ENCODE peak calls at places on chromosome 13, in ten cellular contexts. One of them, this sample, is unnamed.

GRCh38 chr13:33494596-33495214 is 209.2 kb upstream of the STARD13 start:
- DNase-seq in foreskin fibroblast: peak; percentile 85
- DNase-seq in A549: no peak
- DNase-seq in suprapubic skin: no peak
- DNase-seq in brain microvascular endothelial cell: peak; percentile 95
- DNase-seq in cardiac fibroblast: peak; percentile 97
- DNase-seq in coronary artery: no peak
- DNase-seq in BE2C: no peak
- DNase-seq in tibial artery: no peak
- DNase-seq in GM12865: no peak
- DNase-seq in this sample: no peak

GRCh38 chr13:64529874-64530485 is 2700.2 kb downstream of the PCDH9 start:
- DNase-seq in tibial artery: no peak
- DNase-seq in foreskin fibroblast: no peak
- DNase-seq in cardiac fibroblast: peak; percentile 48
- DNase-seq in suprapubic skin: no peak
- DNase-seq in GM12865: peak; percentile 2
- DNase-seq in A549: peak; percentile 1
- DNase-seq in brain microvascular endothelial cell: no peak
- DNase-seq in coronary artery: no peak
- DNase-seq in BE2C: peak; percentile 34
- DNase-seq in this sample: peak; percentile 71

GRCh38 chr13:101144808-101145419 is 271.4 kb downstream of the NALCN start:
- DNase-seq in A549: no peak
- DNase-seq in BE2C: no peak
- DNase-seq in foreskin fibroblast: peak; percentile 29
- DNase-seq in tibial artery: no peak
- DNase-seq in brain microvascular endothelial cell: peak; percentile 22
- DNase-seq in suprapubic skin: no peak
- DNase-seq in GM12865: peak; percentile 67
- DNase-seq in cardiac fibroblast: peak; percentile 79
- DNase-seq in coronary artery: no peak
- DNase-seq in this sample: no peak

GRCh38 chr13:51806571-51806970 is 2.6 kb upstream of the DHRS12 start:
- DNase-seq in A549: no peak
- DNase-seq in tibial artery: no peak
- DNase-seq in BE2C: peak; percentile 55
- DNase-seq in cardiac fibroblast: peak; percentile 55
- DNase-seq in suprapubic skin: no peak
- DNase-seq in GM12865: peak; percentile 33
- DNase-seq in foreskin fibroblast: no peak
- DNase-seq in coronary artery: no peak
- DNase-seq in brain microvascular endothelial cell: peak; percentile 28
- DNase-seq in this sample: no peak

GRCh38 chr13:50426932-50427331 is 411.7 kb downstream of the KCNRG start:
- DNase-seq in cardiac fibroblast: no peak
- DNase-seq in brain microvascular endothelial cell: no peak
- DNase-seq in suprapubic skin: no peak
- DNase-seq in BE2C: no peak
- DNase-seq in foreskin fibroblast: no peak
- DNase-seq in GM12865: no peak
- DNase-seq in coronary artery: no peak
- DNase-seq in A549: no peak
- DNase-seq in tibial artery: no peak
- DNase-seq in this sample: no peak

GRCh38 chr13:102729560-102730275 is 34.9 kb upstream of the METTL21C start:
- DNase-seq in A549: peak; percentile 2
- DNase-seq in GM12865: no peak
- DNase-seq in suprapubic skin: no peak
- DNase-seq in tibial artery: no peak
- DNase-seq in cardiac fibroblast: peak; percentile 92
- DNase-seq in foreskin fibroblast: peak; percentile 57
- DNase-seq in coronary artery: no peak
- DNase-seq in brain microvascular endothelial cell: peak; percentile 52
- DNase-seq in BE2C: no peak
- DNase-seq in this sample: no peak

GRCh38 chr13:62250501-62251175 is 835.0 kb upstream of the PCDH20 start:
- DNase-seq in coronary artery: no peak
- DNase-seq in foreskin fibroblast: no peak
- DNase-seq in BE2C: no peak
- DNase-seq in suprapubic skin: no peak
- DNase-seq in GM12865: no peak
- DNase-seq in A549: no peak
- DNase-seq in cardiac fibroblast: no peak
- DNase-seq in brain microvascular endothelial cell: no peak
- DNase-seq in tibial artery: no peak
- DNase-seq in this sample: no peak

GRCh38 chr13:98664047-98664446 is 87.1 kb upstream of the STK24 start:
- DNase-seq in coronary artery: no peak
- DNase-seq in tibial artery: no peak
- DNase-seq in GM12865: no peak
- DNase-seq in BE2C: no peak
- DNase-seq in foreskin fibroblast: peak; percentile 45
- DNase-seq in brain microvascular endothelial cell: peak; percentile 89
- DNase-seq in cardiac fibroblast: peak; percentile 66
- DNase-seq in A549: no peak
- DNase-seq in suprapubic skin: no peak
- DNase-seq in this sample: no peak

GRCh38 chr13:113002206-113002821 is 33.3 kb downstream of the MCF2L start:
- DNase-seq in tibial artery: no peak
- DNase-seq in BE2C: peak; percentile 76
- DNase-seq in coronary artery: no peak
- DNase-seq in brain microvascular endothelial cell: no peak
- DNase-seq in foreskin fibroblast: no peak
- DNase-seq in A549: no peak
- DNase-seq in GM12865: no peak
- DNase-seq in suprapubic skin: no peak
- DNase-seq in cardiac fibroblast: no peak
- DNase-seq in this sample: peak; percentile 90

GRCh38 chr13:99989376-99990044 is 7.9 kb downstream of the ZIC2 start:
- DNase-seq in A549: no peak
- DNase-seq in foreskin fibroblast: no peak
- DNase-seq in GM12865: no peak
- DNase-seq in BE2C: no peak
- DNase-seq in coronary artery: no peak
- DNase-seq in brain microvascular endothelial cell: no peak
- DNase-seq in cardiac fibroblast: no peak
- DNase-seq in suprapubic skin: no peak
- DNase-seq in tibial artery: no peak
- DNase-seq in this sample: peak; percentile 84

GRCh38 chr13:111153977-111154332 is 38.8 kb downstream of the ARHGEF7 start:
- DNase-seq in foreskin fibroblast: peak; percentile 31
- DNase-seq in tibial artery: peak; percentile 79
- DNase-seq in GM12865: no peak
- DNase-seq in cardiac fibroblast: peak; percentile 52
- DNase-seq in brain microvascular endothelial cell: peak; percentile 26
- DNase-seq in A549: peak; percentile 14
- DNase-seq in BE2C: no peak
- DNase-seq in suprapubic skin: peak; percentile 82
- DNase-seq in coronary artery: peak; percentile 81
- DNase-seq in this sample: no peak

GRCh38 chr13:26254583-26255102 is 714 bp downstream of the CDK8 start:
- DNase-seq in A549: peak; percentile 8
- DNase-seq in tibial artery: peak; percentile 71
- DNase-seq in GM12865: peak; percentile 69
- DNase-seq in coronary artery: peak; percentile 79
- DNase-seq in suprapubic skin: peak; percentile 78
- DNase-seq in foreskin fibroblast: peak; percentile 14
- DNase-seq in brain microvascular endothelial cell: peak; percentile 10
- DNase-seq in BE2C: peak; percentile 57
- DNase-seq in cardiac fibroblast: peak; percentile 45
- DNase-seq in this sample: peak; percentile 83

GRCh38 chr13:26253787-26254582 is at the start of gene CDK8:
- DNase-seq in cardiac fibroblast: peak; percentile 94
- DNase-seq in coronary artery: peak; percentile 89
- DNase-seq in GM12865: peak; percentile 96
- DNase-seq in foreskin fibroblast: peak; percentile 92
- DNase-seq in brain microvascular endothelial cell: peak; percentile 92
- DNase-seq in A549: peak; percentile 50
- DNase-seq in BE2C: peak; percentile 90
- DNase-seq in suprapubic skin: peak; percentile 90
- DNase-seq in tibial artery: peak; percentile 93
- DNase-seq in this sample: peak; percentile 95

GRCh38 chr13:26253262-26253786 is 605 bp upstream of the CDK8 start:
- DNase-seq in cardiac fibroblast: no peak
- DNase-seq in suprapubic skin: no peak
- DNase-seq in A549: no peak
- DNase-seq in tibial artery: no peak
- DNase-seq in BE2C: no peak
- DNase-seq in GM12865: no peak
- DNase-seq in coronary artery: no peak
- DNase-seq in foreskin fibroblast: no peak
- DNase-seq in brain microvascular endothelial cell: no peak
- DNase-seq in this sample: no peak

GRCh38 chr13:26257049-26257448 is 3.1 kb downstream of the CDK8 start:
- DNase-seq in foreskin fibroblast: no peak
- DNase-seq in A549: no peak
- DNase-seq in cardiac fibroblast: no peak
- DNase-seq in coronary artery: no peak
- DNase-seq in brain microvascular endothelial cell: no peak
- DNase-seq in tibial artery: no peak
- DNase-seq in BE2C: no peak
- DNase-seq in suprapubic skin: no peak
- DNase-seq in GM12865: peak; percentile 19
- DNase-seq in this sample: no peak

GRCh38 chr13:26255717-26256277 is 1.9 kb downstream of the CDK8 start:
- DNase-seq in foreskin fibroblast: no peak
- DNase-seq in coronary artery: no peak
- DNase-seq in A549: no peak
- DNase-seq in brain microvascular endothelial cell: no peak
- DNase-seq in BE2C: peak; percentile 14
- DNase-seq in GM12865: peak; percentile 14
- DNase-seq in suprapubic skin: no peak
- DNase-seq in tibial artery: no peak
- DNase-seq in cardiac fibroblast: peak; percentile 46
- DNase-seq in this sample: no peak
- TF ChIP-seq CTCF in foreskin fibroblast: peak; percentile 23
- TF ChIP-seq CTCF in coronary artery: no peak
- TF ChIP-seq CTCF in A549: no peak
- TF ChIP-seq CTCF in brain microvascular endothelial cell: peak; percentile 15
- TF ChIP-seq CTCF in BE2C: peak; percentile 46
- TF ChIP-seq CTCF in GM12865: peak; percentile 13
- TF ChIP-seq CTCF in suprapubic skin: no peak
- TF ChIP-seq CTCF in tibial artery: no peak
- TF ChIP-seq CTCF in cardiac fibroblast: peak; percentile 37
- TF ChIP-seq CTCF in this sample: peak; percentile 39

GRCh38 chr13:77001540-77001939 is 9.7 kb downstream of the CLN5 start:
- DNase-seq in tibial artery: no peak
- DNase-seq in A549: no peak
- DNase-seq in brain microvascular endothelial cell: no peak
- DNase-seq in BE2C: no peak
- DNase-seq in suprapubic skin: no peak
- DNase-seq in GM12865: no peak
- DNase-seq in cardiac fibroblast: no peak
- DNase-seq in coronary artery: no peak
- DNase-seq in foreskin fibroblast: no peak
- DNase-seq in this sample: no peak

GRCh38 chr13:77001963-77002587 is 10.2 kb downstream of the CLN5 start:
- DNase-seq in BE2C: peak; percentile 16
- DNase-seq in A549: no peak
- DNase-seq in suprapubic skin: no peak
- DNase-seq in cardiac fibroblast: no peak
- DNase-seq in tibial artery: no peak
- DNase-seq in brain microvascular endothelial cell: no peak
- DNase-seq in foreskin fibroblast: no peak
- DNase-seq in GM12865: no peak
- DNase-seq in coronary artery: no peak
- DNase-seq in this sample: no peak

GRCh38 chr13:77002590-77003190 is 10.8 kb downstream of the CLN5 start:
- DNase-seq in A549: peak; percentile 22
- DNase-seq in brain microvascular endothelial cell: no peak
- DNase-seq in GM12865: peak; percentile 21
- DNase-seq in coronary artery: no peak
- DNase-seq in BE2C: no peak
- DNase-seq in cardiac fibroblast: peak; percentile 53
- DNase-seq in tibial artery: no peak
- DNase-seq in foreskin fibroblast: peak; percentile 35
- DNase-seq in suprapubic skin: no peak
- DNase-seq in this sample: no peak

GRCh38 chr13:77000475-77000874 is 8.6 kb downstream of the CLN5 start:
- DNase-seq in suprapubic skin: no peak
- DNase-seq in foreskin fibroblast: no peak
- DNase-seq in tibial artery: no peak
- DNase-seq in coronary artery: no peak
- DNase-seq in GM12865: no peak
- DNase-seq in A549: no peak
- DNase-seq in brain microvascular endothelial cell: no peak
- DNase-seq in BE2C: no peak
- DNase-seq in cardiac fibroblast: no peak
- DNase-seq in this sample: no peak
- H3K4me3 ChIP-seq in suprapubic skin: no peak overlapping the region
- H3K4me3 ChIP-seq in foreskin fibroblast: no peak overlapping the region
- H3K4me3 ChIP-seq in tibial artery: no peak overlapping the region
- H3K4me3 ChIP-seq in coronary artery: no peak overlapping the region
- H3K4me3 ChIP-seq in GM12865: no peak overlapping the region
- H3K4me3 ChIP-seq in A549: no peak overlapping the region
- H3K4me3 ChIP-seq in brain microvascular endothelial cell: no peak overlapping the region
- H3K4me3 ChIP-seq in BE2C: no peak overlapping the region
- H3K4me3 ChIP-seq in cardiac fibroblast: no peak overlapping the region
- H3K4me3 ChIP-seq in this sample: no peak overlapping the region

DNA sequence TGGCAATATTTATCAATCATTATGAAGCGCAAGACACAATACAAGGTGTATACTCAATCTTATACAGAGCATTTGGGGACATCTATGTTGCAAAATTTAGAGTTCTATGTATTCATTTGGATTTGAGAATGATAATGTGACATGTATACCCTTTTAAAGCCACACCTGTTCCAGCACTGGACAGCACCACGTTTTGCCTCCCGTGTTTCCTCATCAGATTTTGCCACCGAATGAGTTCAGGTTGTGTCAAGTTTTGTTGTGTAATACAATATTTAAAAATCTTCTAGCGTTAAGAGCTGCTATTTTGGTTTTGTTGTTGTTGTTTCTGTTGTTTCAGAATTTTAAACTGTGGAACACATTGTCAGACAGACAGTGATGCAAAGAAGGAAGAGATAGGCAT is 568.3 kb upstream of the GPC6 start:
- DNase-seq in brain microvascular endothelial cell: no peak
- DNase-seq in coronary artery: no peak
- DNase-seq in A549: no peak
- DNase-seq in cardiac fibroblast: no peak
- DNase-seq in BE2C: no peak
- DNase-seq in tibial artery: no peak
- DNase-seq in foreskin fibroblast: no peak
- DNase-seq in GM12865: no peak
- DNase-seq in suprapubic skin: no peak
- DNase-seq in this sample: no peak
- TF ChIP-seq CTCF in brain microvascular endothelial cell: no peak
- TF ChIP-seq CTCF in coronary artery: no peak
- TF ChIP-seq CTCF in A549: no peak
- TF ChIP-seq CTCF in cardiac fibroblast: no peak
- TF ChIP-seq CTCF in BE2C: no peak
- TF ChIP-seq CTCF in tibial artery: no peak
- TF ChIP-seq CTCF in foreskin fibroblast: no peak
- TF ChIP-seq CTCF in GM12865: no peak
- TF ChIP-seq CTCF in suprapubic skin: no peak
- TF ChIP-seq CTCF in this sample: no peak

DNA sequence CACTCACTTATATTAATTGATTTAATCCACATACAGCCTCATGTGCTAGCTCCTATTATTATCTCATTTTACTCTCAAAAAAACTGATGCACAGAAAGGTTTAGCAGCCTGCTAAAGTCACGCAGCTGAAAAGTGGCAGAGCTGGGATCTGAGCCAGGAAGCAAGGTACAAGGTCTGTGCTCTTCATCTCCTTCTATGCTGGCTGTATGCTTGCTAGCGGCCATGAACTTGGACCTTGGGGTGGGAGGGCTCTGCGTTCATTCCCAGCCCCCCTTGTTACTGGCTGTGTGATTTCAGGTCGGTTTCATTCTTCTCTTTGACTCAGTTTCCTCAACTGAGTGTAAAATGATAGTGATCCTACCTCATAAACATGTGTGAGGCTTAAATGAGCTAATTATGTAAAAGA is 69.8 kb downstream of the ALOX5AP start:
- DNase-seq in BE2C: no peak
- DNase-seq in A549: no peak
- DNase-seq in GM12865: no peak
- DNase-seq in suprapubic skin: no peak
- DNase-seq in foreskin fibroblast: no peak
- DNase-seq in tibial artery: no peak
- DNase-seq in cardiac fibroblast: no peak
- DNase-seq in coronary artery: no peak
- DNase-seq in brain microvascular endothelial cell: no peak
- DNase-seq in this sample: no peak
- H3K4me3 ChIP-seq in BE2C: no peak overlapping the region
- H3K4me3 ChIP-seq in A549: no peak overlapping the region
- H3K4me3 ChIP-seq in GM12865: no peak overlapping the region
- H3K4me3 ChIP-seq in suprapubic skin: no peak overlapping the region
- H3K4me3 ChIP-seq in foreskin fibroblast: no peak overlapping the region
- H3K4me3 ChIP-seq in tibial artery: no peak overlapping the region
- H3K4me3 ChIP-seq in cardiac fibroblast: no peak overlapping the region
- H3K4me3 ChIP-seq in coronary artery: no peak overlapping the region
- H3K4me3 ChIP-seq in brain microvascular endothelial cell: no peak overlapping the region
- H3K4me3 ChIP-seq in this sample: no peak overlapping the region